ENCODE peak calls at places on chromosomes 2 and 18, in ten cellular contexts. Q, S, P, E, X, M, D, V, G and U are unnamed samples.

GRCh38 chr18:48902856-48903601 is 47.7 kb downstream of the SMAD7 start:
- DNase-seq in V (peak), S (peak), D (peak), Q (no peak), P (peak), X (peak), E (no peak), G (peak), M (peak), U (no peak)

GRCh38 chr2:239062743-239063142 is 214.9 kb downstream of the TWIST2 start:
- DNase-seq in M (no peak), V (no peak), G (no peak), S (no peak), X (no peak), P (no peak), D (no peak), E (no peak), Q (no peak), U (no peak)

GRCh38 chr2:220278022-220278421 is 650.6 kb downstream of the SLC4A3 start:
- DNase-seq in V (no peak), P (no peak), E (no peak), X (no peak), M (no peak), G (no peak), D (no peak), Q (no peak), S (no peak), U (no peak)

GRCh38 chr18:9321017-9321452 is 13.5 kb upstream of the TWSG1 start:
- DNase-seq in G (peak), Q (no peak), M (no peak), V (no peak), D (no peak), E (no peak), P (peak), X (no peak), S (no peak), U (no peak)

GRCh38 chr2:98134601-98135000 is 47.6 kb downstream of the VWA3B start:
- DNase-seq in V (no peak), M (no peak), E (peak), S (no peak), D (no peak), G (peak), P (no peak), X (no peak), Q (no peak), U (no peak)

GRCh38 chr2:223654384-223654915 is 52.3 kb upstream of the SCG2 start:
- DNase-seq in E (no peak), X (no peak), P (peak), M (no peak), Q (no peak), D (no peak), G (peak), V (no peak), S (no peak), U (no peak)

GRCh38 chr18:3889121-3889520 is 439.1 kb downstream of the TGIF1 start:
- DNase-seq in X (no peak), M (no peak), S (no peak), Q (no peak), E (no peak), V (no peak), D (no peak), P (peak), G (no peak), U (no peak)

GRCh38 chr2:26494199-26494598 is 16.3 kb upstream of the OTOF start:
- DNase-seq in G (no peak), D (no peak), X (no peak), V (no peak), M (no peak), Q (no peak), E (no peak), S (no peak), P (no peak), U (no peak)

GRCh38 chr2:181742908-181743722 is 62.8 kb upstream of the NEUROD1 start:
- DNase-seq in G (peak), M (no peak), P (peak), X (peak), V (no peak), Q (no peak), D (peak), S (peak), E (peak), U (peak)

GRCh38 chr2:39937621-39938020 is 158.6 kb upstream of the THUMPD2 start:
- DNase-seq in G (no peak), Q (no peak), S (no peak), M (no peak), V (no peak), E (no peak), D (no peak), P (no peak), X (no peak), U (no peak)

GRCh38 chr2:28134857-28135256 is 244.3 kb downstream of the BABAM2 start:
- DNase-seq in V (no peak), G (no peak), D (no peak), S (no peak), P (no peak), M (no peak), X (no peak), E (no peak), Q (no peak), U (no peak)

GRCh38 chr2:77434880-77435279 is 87.3 kb downstream of the LRRTM4 start:
- DNase-seq in E (no peak), Q (no peak), S (no peak), D (no peak), M (no peak), X (no peak), P (no peak), V (no peak), G (no peak), U (no peak)

GRCh38 chr2:15633043-15633970 is 41.6 kb downstream of the DDX1 start:
- DNase-seq in G (no peak), E (no peak), D (no peak), M (no peak), X (no peak), V (no peak), P (no peak), Q (no peak), S (no peak), U (peak)

GRCh38 chr18:41134426-41134825 is 820.6 kb upstream of the PIK3C3 start:
- DNase-seq in Q (no peak), D (no peak), V (no peak), S (no peak), X (no peak), P (peak), G (peak), M (no peak), E (no peak), U (no peak)

GRCh38 chr2:202149953-202150352 is 76.9 kb downstream of the KIAA2012 start:
- DNase-seq in M (no peak), G (peak), Q (no peak), E (no peak), S (no peak), V (no peak), D (no peak), X (no peak), P (no peak), U (no peak)

GRCh38 chr2:126687086-126687485 is 31.1 kb downstream of the GYPC start:
- DNase-seq in G (no peak), M (no peak), X (no peak), E (no peak), D (no peak), P (peak), S (no peak), V (no peak), Q (no peak), U (no peak)

GRCh38 chr2:177397501-177398289 is 5.1 kb downstream of the AGPS start:
- DNase-seq in P (peak), X (no peak), V (no peak), Q (no peak), S (no peak), E (peak), D (peak), G (peak), M (no peak), U (peak)

GRCh38 chr2:98333922-98334321 is 12.3 kb upstream of the CNGA3 start:
- DNase-seq in S (no peak), Q (no peak), E (no peak), P (peak), M (no peak), G (peak), V (no peak), X (no peak), D (no peak), U (no peak)

GRCh38 chr2:96240341-96241038 is 25.3 kb downstream of the TMEM127 start:
- DNase-seq in P (no peak), G (no peak), M (no peak), D (no peak), Q (no peak), V (no peak), S (no peak), X (no peak), E (no peak), U (no peak)

GRCh38 chr2:80256396-80257167 is 48.0 kb downstream of the LRRTM1 start:
- DNase-seq in S (peak), M (peak), E (peak), Q (no peak), D (no peak), P (peak), G (no peak), X (no peak), V (no peak), U (peak)

GRCh38 chr2:48829569-48829968 is 74.0 kb upstream of the LHCGR start:
- DNase-seq in X (no peak), E (no peak), M (no peak), G (no peak), Q (no peak), P (no peak), D (no peak), S (no peak), V (no peak), U (no peak)

GRCh38 chr2:18599509-18600254 is 10.3 kb upstream of the NT5C1B start:
- DNase-seq in S (no peak), P (peak), V (no peak), D (no peak), E (no peak), X (no peak), M (no peak), G (peak), Q (no peak), U (no peak)

GRCh38 chr2:207810200-207810788 is 40.6 kb upstream of the FZD5 start:
- DNase-seq in P (no peak), V (no peak), D (no peak), S (peak), Q (no peak), G (no peak), E (no peak), M (no peak), X (no peak), U (no peak)

GRCh38 chr2:139529045-139529444 is 748.9 kb upstream of the NXPH2 start:
- DNase-seq in X (no peak), D (no peak), V (no peak), M (no peak), Q (no peak), S (no peak), P (no peak), E (peak), G (peak), U (no peak)

GRCh38 chr2:146031158-146031557 is 1511.2 kb upstream of the ZEB2 start:
- DNase-seq in E (no peak), M (no peak), P (peak), D (no peak), X (no peak), V (no peak), S (no peak), Q (no peak), G (no peak), U (no peak)

GRCh38 chr2:182949052-182949451 is 82.6 kb upstream of the FRZB start:
- DNase-seq in P (no peak), S (no peak), G (no peak), X (no peak), D (no peak), E (no peak), M (no peak), Q (no peak), V (no peak), U (no peak)

GRCh38 chr2:182943339-182943738 is 76.9 kb upstream of the FRZB start:
- DNase-seq in E (no peak), V (no peak), G (no peak), X (no peak), M (no peak), P (no peak), S (no peak), Q (no peak), D (no peak), U (no peak)

GRCh38 chr2:182949572-182950189 is 83.2 kb upstream of the FRZB start:
- DNase-seq in E (peak), S (peak), V (peak), G (peak), M (no peak), D (no peak), Q (no peak), X (no peak), P (peak), U (no peak)

GRCh38 chr2:182950546-182950945 is 84.1 kb upstream of the FRZB start:
- DNase-seq in P (no peak), X (no peak), V (no peak), E (no peak), Q (no peak), D (no peak), S (no peak), M (no peak), G (no peak), U (no peak)

GRCh38 chr2:182946949-182947348 is 80.5 kb upstream of the FRZB start:
- DNase-seq in X (no peak), S (no peak), P (peak), E (no peak), M (no peak), G (peak), D (no peak), Q (no peak), V (no peak), U (no peak)
- H3K27ac ChIP-seq in X (no peak), S (no peak), P (no peak), E (no peak), M (no peak), G (no peak), D (no peak), Q (no peak), V (no peak), U (no peak)

DNA sequence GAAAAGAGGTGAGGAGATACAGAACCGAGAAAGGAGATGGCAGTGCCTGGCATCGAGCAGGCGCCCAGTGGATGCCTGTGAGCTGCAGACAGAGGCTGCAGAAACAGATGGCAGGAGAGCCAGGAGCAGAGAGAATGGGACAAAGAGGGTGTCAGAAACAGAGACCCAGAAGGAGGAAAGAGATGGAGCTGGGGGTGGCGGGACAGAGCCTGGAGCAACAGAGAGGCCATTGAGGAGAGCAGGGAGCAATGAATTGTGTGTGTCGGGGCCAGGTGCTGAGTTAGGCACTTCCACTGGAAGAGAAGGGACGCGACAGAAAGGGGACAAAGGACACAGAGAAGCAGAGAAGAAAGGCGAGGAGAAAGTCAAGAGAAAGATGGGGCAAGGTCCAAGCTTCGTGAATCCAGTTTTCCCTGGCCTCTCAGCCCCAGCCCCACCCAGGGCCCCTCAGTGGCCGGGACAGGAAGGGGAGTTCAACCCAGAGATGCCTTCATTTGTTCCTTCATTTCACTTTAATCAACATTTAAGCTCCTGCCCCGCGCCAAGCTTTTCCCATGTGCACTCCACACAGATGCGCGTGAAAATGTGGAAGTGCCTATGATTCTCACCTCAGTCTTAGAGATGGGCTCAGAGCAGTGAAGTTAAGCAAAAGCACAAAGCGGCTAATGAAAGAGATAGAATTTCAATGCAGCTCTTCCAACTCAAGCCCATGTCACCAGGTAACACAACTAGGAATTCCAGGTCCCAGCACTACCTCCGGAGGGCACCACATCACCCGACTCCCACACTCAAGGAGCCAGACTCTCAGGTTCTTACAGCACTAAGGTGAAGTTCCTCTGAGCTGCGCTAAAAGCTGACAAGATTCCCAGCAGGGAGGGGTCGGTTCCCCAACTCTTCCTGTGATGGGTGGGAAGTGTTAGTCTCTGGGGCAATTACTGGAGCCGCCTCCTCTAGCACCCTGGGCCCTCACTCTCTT is 55.2 kb downstream of the TNS1 start:
- DNase-seq in M (peak), E (no peak), G (no peak), S (peak), D (no peak), X (no peak), Q (no peak), P (no peak), V (no peak), U (no peak)
- TF ChIP-seq CTCF in M (peak), E (peak), G (no peak), S (peak), D (no peak), X (no peak), Q (no peak), P (no peak), V (peak), U (no peak)

DNA sequence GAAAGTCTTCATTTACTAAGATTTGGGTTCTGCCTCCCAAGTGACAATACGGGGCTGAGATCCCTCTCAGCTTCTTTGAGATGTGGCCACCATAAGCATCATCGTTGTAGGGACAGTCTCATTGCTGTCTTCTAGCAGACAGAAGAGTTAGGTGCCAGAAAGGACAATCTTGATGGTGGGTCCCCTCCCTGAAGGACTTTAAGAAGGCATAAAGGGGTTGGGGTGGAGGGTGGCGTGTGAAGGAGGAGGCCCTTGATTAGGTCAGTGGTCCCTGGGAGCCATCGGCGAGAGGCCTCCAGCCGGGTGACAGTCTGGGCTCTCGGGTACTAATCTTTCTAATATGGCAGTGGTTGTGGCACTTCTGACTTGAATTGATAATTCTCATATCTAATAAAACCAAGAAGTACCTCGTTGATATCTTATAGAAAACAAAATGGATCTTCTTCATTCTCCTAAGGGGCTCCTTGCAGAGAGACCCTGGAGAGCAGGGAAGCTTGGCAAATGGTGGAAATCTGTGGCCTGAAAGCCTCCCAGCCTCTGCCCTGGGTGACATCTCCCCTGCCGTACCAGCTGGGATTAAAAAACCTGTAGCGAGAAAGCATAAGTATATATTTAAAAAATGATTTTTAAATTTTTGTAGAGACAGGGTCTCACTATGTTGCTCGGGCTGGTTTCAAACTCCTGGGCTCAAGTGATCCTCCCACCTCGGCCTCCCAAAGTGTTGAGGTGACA is 7.2 kb upstream of the PSMD1 start:
- DNase-seq in M (no peak), X (no peak), Q (no peak), G (no peak), V (no peak), P (no peak), E (no peak), D (no peak), S (no peak), U (no peak)
- H3K27ac ChIP-seq in M (no peak), X (peak), Q (no peak), G (no peak), V (no peak), P (no peak), E (peak), D (peak), S (no peak), U (no peak)

GRCh38 chr18:62991959-62992358 is 276.6 kb downstream of the PHLPP1 start:
- DNase-seq in V (no peak), G (no peak), Q (no peak), X (no peak), M (no peak), P (no peak), E (no peak), S (no peak), D (no peak), U (no peak)
- TF ChIP-seq CTCF in V (no peak), G (no peak), Q (no peak), X (no peak), M (peak), P (no peak), E (no peak), S (no peak), D (no peak), U (no peak)

GRCh38 chr2:82007051-82007664 is 1702.6 kb upstream of the LRRTM1 start:
- DNase-seq in G (no peak), S (no peak), M (no peak), P (no peak), E (no peak), X (no peak), V (no peak), Q (no peak), D (no peak), U (no peak)
- H3K27ac ChIP-seq in G (no peak), S (no peak), M (no peak), P (no peak), E (no peak), X (no peak), V (no peak), Q (no peak), D (no peak), U (no peak)

DNA sequence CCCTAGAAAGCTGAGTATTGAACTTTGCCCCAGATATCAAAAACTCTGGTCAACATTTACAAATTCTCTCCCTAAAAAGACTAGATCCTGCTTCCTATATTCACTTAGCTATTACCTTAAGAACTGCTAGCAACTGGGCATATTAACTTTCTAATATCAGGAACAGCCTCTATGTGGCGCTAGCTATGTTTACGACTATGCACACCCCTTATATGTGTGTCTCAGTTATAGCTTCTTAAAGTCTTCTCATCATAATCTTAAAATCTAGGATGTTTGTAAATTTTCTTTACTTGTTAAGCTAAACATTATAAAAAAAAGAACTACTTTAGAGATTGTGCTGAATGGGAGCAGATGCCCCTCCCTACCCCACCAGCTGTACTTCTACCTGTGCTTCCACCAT is 1.7 kb upstream of the STAMBP start:
- DNase-seq in X (no peak), S (no peak), V (no peak), E (peak), Q (no peak), D (no peak), P (peak), M (no peak), G (no peak), U (no peak)
- TF ChIP-seq CTCF in X (peak), S (peak), V (peak), E (peak), Q (no peak), D (no peak), P (peak), M (peak), G (peak), U (peak)

GRCh38 chr2:112881217-112882000 is 29.6 kb upstream of the IL37 start:
- DNase-seq in Q (no peak), E (no peak), V (no peak), X (no peak), S (no peak), P (peak), G (peak), D (no peak), M (no peak), U (peak)

GRCh38 chr2:112880081-112880531 is 30.9 kb upstream of the IL37 start:
- DNase-seq in M (no peak), P (peak), G (peak), S (no peak), D (no peak), Q (no peak), E (no peak), V (no peak), X (no peak), U (peak)

GRCh38 chr2:112883669-112884068 is 27.3 kb upstream of the IL37 start:
- DNase-seq in V (no peak), D (no peak), E (no peak), Q (no peak), G (no peak), P (no peak), M (no peak), S (no peak), X (no peak), U (no peak)

GRCh38 chr2:112879491-112880041 is 31.4 kb upstream of the IL37 start:
- DNase-seq in V (no peak), S (no peak), X (no peak), G (no peak), P (no peak), M (no peak), E (no peak), D (no peak), Q (no peak), U (no peak)

GRCh38 chr2:112880696-112881095 is 30.3 kb upstream of the IL37 start:
- DNase-seq in S (no peak), Q (no peak), X (no peak), D (no peak), P (peak), G (no peak), E (no peak), M (no peak), V (no peak), U (no peak)
- H3K27ac ChIP-seq in S (no peak), Q (no peak), X (no peak), D (no peak), P (peak), G (peak), E (peak), M (no peak), V (no peak), U (peak)

GRCh38 chr18:52903858-52904257 is 563.9 kb downstream of the DCC start:
- DNase-seq in S (peak), P (no peak), Q (no peak), E (peak), V (peak), G (no peak), X (peak), M (peak), D (peak), U (peak)
- TF ChIP-seq CTCF in S (peak), P (no peak), Q (no peak), E (peak), V (peak), G (peak), X (peak), M (peak), D (peak), U (peak)

GRCh38 chr18:77035380-77035779 is 97.2 kb downstream of the MBP start:
- DNase-seq in E (no peak), P (no peak), Q (no peak), S (no peak), G (no peak), V (no peak), D (no peak), X (no peak), M (no peak), U (no peak)
- H3K27ac ChIP-seq in E (no peak), P (no peak), Q (no peak), S (no peak), G (no peak), V (peak), D (no peak), X (no peak), M (no peak), U (no peak)